ENCODE peak calls at places on chromosome 4, in eight cellular contexts. One of them, this sample, is unnamed.

GRCh38 chr4:155666701-155667537 is at the start of gene GUCY1A1:
- DNase-seq in A549: no peak
- DNase-seq in tibial artery: peak
- DNase-seq in activated CD4-positive, alpha-beta T cell treated with anti-CD3 and anti-CD28 coated beads, Interleukin-2, amount 50 U/mL, for 1 hour: no peak
- DNase-seq in NCI-H1694: no peak
- DNase-seq in left ventricle myocardium inferior: peak
- DNase-seq in ascending aorta: peak
- DNase-seq in GM23248: peak
- DNase-seq in this sample: no peak

GRCh38 chr4:155572106-155572703 is 94.4 kb upstream of the GUCY1A1 start:
- DNase-seq in A549: no peak
- DNase-seq in tibial artery: no peak
- DNase-seq in activated CD4-positive, alpha-beta T cell treated with anti-CD3 and anti-CD28 coated beads, Interleukin-2, amount 50 U/mL, for 1 hour: no peak
- DNase-seq in NCI-H1694: no peak
- DNase-seq in left ventricle myocardium inferior: no peak
- DNase-seq in ascending aorta: no peak
- DNase-seq in GM23248: no peak
- DNase-seq in this sample: no peak

GRCh38 chr4:149194061-149194460 is 621.6 kb downstream of the IQCM start:
- DNase-seq in A549: no peak
- DNase-seq in tibial artery: no peak
- DNase-seq in activated CD4-positive, alpha-beta T cell treated with anti-CD3 and anti-CD28 coated beads, Interleukin-2, amount 50 U/mL, for 1 hour: no peak
- DNase-seq in NCI-H1694: no peak
- DNase-seq in left ventricle myocardium inferior: no peak
- DNase-seq in ascending aorta: no peak
- DNase-seq in GM23248: no peak
- DNase-seq in this sample: no peak

GRCh38 chr4:139913398-139913990 is 240.5 kb downstream of the MAML3 start:
- DNase-seq in A549: no peak
- DNase-seq in tibial artery: no peak
- DNase-seq in activated CD4-positive, alpha-beta T cell treated with anti-CD3 and anti-CD28 coated beads, Interleukin-2, amount 50 U/mL, for 1 hour: no peak
- DNase-seq in NCI-H1694: no peak
- DNase-seq in left ventricle myocardium inferior: no peak
- DNase-seq in ascending aorta: no peak
- DNase-seq in GM23248: peak
- DNase-seq in this sample: no peak

GRCh38 chr4:17595471-17596005 is 18.5 kb downstream of the LAP3 start:
- DNase-seq in A549: no peak
- DNase-seq in tibial artery: no peak
- DNase-seq in activated CD4-positive, alpha-beta T cell treated with anti-CD3 and anti-CD28 coated beads, Interleukin-2, amount 50 U/mL, for 1 hour: no peak
- DNase-seq in NCI-H1694: no peak
- DNase-seq in left ventricle myocardium inferior: no peak
- DNase-seq in ascending aorta: no peak
- DNase-seq in GM23248: no peak
- DNase-seq in this sample: no peak

GRCh38 chr4:99382745-99383360 is 30.3 kb upstream of the ADH1C start:
- DNase-seq in A549: no peak
- DNase-seq in tibial artery: no peak
- DNase-seq in activated CD4-positive, alpha-beta T cell treated with anti-CD3 and anti-CD28 coated beads, Interleukin-2, amount 50 U/mL, for 1 hour: no peak
- DNase-seq in NCI-H1694: no peak
- DNase-seq in left ventricle myocardium inferior: no peak
- DNase-seq in ascending aorta: no peak
- DNase-seq in GM23248: no peak
- DNase-seq in this sample: no peak

GRCh38 chr4:93828332-93828829 is at the start of gene ATOH1:
- DNase-seq in A549: peak
- DNase-seq in tibial artery: no peak
- DNase-seq in activated CD4-positive, alpha-beta T cell treated with anti-CD3 and anti-CD28 coated beads, Interleukin-2, amount 50 U/mL, for 1 hour: no peak
- DNase-seq in NCI-H1694: no peak
- DNase-seq in left ventricle myocardium inferior: no peak
- DNase-seq in ascending aorta: no peak
- DNase-seq in GM23248: peak
- DNase-seq in this sample: no peak

GRCh38 chr4:177528620-177529019 is 86.4 kb upstream of the AGA start:
- DNase-seq in A549: no peak
- DNase-seq in tibial artery: no peak
- DNase-seq in activated CD4-positive, alpha-beta T cell treated with anti-CD3 and anti-CD28 coated beads, Interleukin-2, amount 50 U/mL, for 1 hour: no peak
- DNase-seq in NCI-H1694: no peak
- DNase-seq in left ventricle myocardium inferior: no peak
- DNase-seq in ascending aorta: no peak
- DNase-seq in GM23248: no peak
- DNase-seq in this sample: no peak

GRCh38 chr4:139015948-139016451 is 419 bp downstream of the NOCT start:
- DNase-seq in A549: no peak
- DNase-seq in tibial artery: no peak
- DNase-seq in activated CD4-positive, alpha-beta T cell treated with anti-CD3 and anti-CD28 coated beads, Interleukin-2, amount 50 U/mL, for 1 hour: peak
- DNase-seq in NCI-H1694: peak
- DNase-seq in left ventricle myocardium inferior: peak
- DNase-seq in ascending aorta: peak
- DNase-seq in GM23248: peak
- DNase-seq in this sample: no peak

GRCh38 chr4:8443801-8444200 is 3.2 kb downstream of the TRMT44 start:
- DNase-seq in A549: no peak
- DNase-seq in tibial artery: no peak
- DNase-seq in activated CD4-positive, alpha-beta T cell treated with anti-CD3 and anti-CD28 coated beads, Interleukin-2, amount 50 U/mL, for 1 hour: no peak
- DNase-seq in NCI-H1694: no peak
- DNase-seq in left ventricle myocardium inferior: no peak
- DNase-seq in ascending aorta: no peak
- DNase-seq in GM23248: no peak
- DNase-seq in this sample: no peak

GRCh38 chr4:57099363-57099762 is 10.8 kb downstream of the IGFBP7 start:
- DNase-seq in A549: no peak
- DNase-seq in tibial artery: no peak
- DNase-seq in activated CD4-positive, alpha-beta T cell treated with anti-CD3 and anti-CD28 coated beads, Interleukin-2, amount 50 U/mL, for 1 hour: no peak
- DNase-seq in NCI-H1694: no peak
- DNase-seq in left ventricle myocardium inferior: no peak
- DNase-seq in ascending aorta: no peak
- DNase-seq in GM23248: no peak
- DNase-seq in this sample: no peak